ENCODE peak calls at places on chromosomes 3 and 15, in ten cellular contexts. R is AG09309, N is H1, O is GM20000, Z is ascending aorta, L is AG04450, E is astrocyte of the spinal cord, W is breast epithelium, D is right atrium auricular region, Q is IMR-90. B is an unnamed sample.

GRCh38 chr15:72786946-72787345 is 3.4 kb upstream of the ADPGK start:
- DNase-seq in R (no peak), N (no peak), O (no peak), Z (no peak), L (no peak), E (no peak), W (no peak), D (no peak), Q (no peak), B (no peak)

GRCh38 chr15:76190070-76190564 is 121.2 kb downstream of the ETFA start:
- DNase-seq in R (no peak), N (no peak), O (no peak), Z (no peak), L (no peak), E (no peak), W (no peak), D (no peak), Q (no peak), B (no peak)

GRCh38 chr3:117788499-117788898 is 1078.9 kb downstream of the TUSC7 start:
- DNase-seq in R (no peak), N (peak; percentile 47), O (no peak), Z (no peak), L (no peak), E (no peak), W (no peak), D (no peak), Q (no peak), B (no peak)

GRCh38 chr3:194306109-194306686 is 44.9 kb downstream of the CPN2 start:
- DNase-seq in R (no peak), N (no peak), O (no peak), Z (no peak), L (no peak), E (no peak), W (no peak), D (no peak), Q (no peak), B (peak; percentile 31)

GRCh38 chr3:47405820-47406761 is 25.3 kb downstream of the PTPN23 start:
- DNase-seq in R (no peak), N (no peak), O (no peak), Z (no peak), L (no peak), E (no peak), W (no peak), D (no peak), Q (no peak), B (no peak)

GRCh38 chr15:99096894-99097426 is 7.9 kb upstream of the SYNM start:
- DNase-seq in R (no peak), N (no peak), O (no peak), Z (no peak), L (no peak), E (no peak), W (no peak), D (peak; percentile 48), Q (no peak), B (peak; percentile 1)

GRCh38 chr3:197224034-197224444 is 74.4 kb downstream of the DLG1 start:
- DNase-seq in R (peak; percentile 13), N (no peak), O (peak; percentile 33), Z (no peak), L (peak; percentile 30), E (peak; percentile 66), W (no peak), D (no peak), Q (peak; percentile 67), B (no peak)

GRCh38 chr3:31534036-31534435 is 1.3 kb downstream of the STT3B start:
- DNase-seq in R (no peak), N (no peak), O (no peak), Z (no peak), L (no peak), E (no peak), W (no peak), D (no peak), Q (peak; percentile 17), B (no peak)

GRCh38 chr3:27487383-27487782 is 3.2 kb upstream of the SLC4A7 start:
- DNase-seq in R (no peak), N (no peak), O (no peak), Z (no peak), L (no peak), E (no peak), W (no peak), D (no peak), Q (peak; percentile 59), B (no peak)

GRCh38 chr3:34305266-34305665 is 506.8 kb downstream of the PDCD6IP start:
- DNase-seq in R (no peak), N (no peak), O (no peak), Z (no peak), L (no peak), E (no peak), W (no peak), D (no peak), Q (no peak), B (no peak)

GRCh38 chr3:127668906-127669305 is 3.8 kb upstream of the ABTB1 start:
- DNase-seq in R (no peak), N (no peak), O (no peak), Z (no peak), L (no peak), E (no peak), W (no peak), D (no peak), Q (no peak), B (no peak)

GRCh38 chr3:127665586-127665985 is 7.2 kb upstream of the ABTB1 start:
- DNase-seq in R (peak; percentile 5), N (no peak), O (no peak), Z (no peak), L (no peak), E (no peak), W (no peak), D (no peak), Q (no peak), B (no peak)

GRCh38 chr3:127666684-127667083 is 6.1 kb upstream of the ABTB1 start:
- DNase-seq in R (no peak), N (no peak), O (no peak), Z (no peak), L (no peak), E (no peak), W (no peak), D (no peak), Q (no peak), B (no peak)

GRCh38 chr3:127669541-127670228 is 3.1 kb upstream of the ABTB1 start:
- DNase-seq in R (no peak), N (no peak), O (no peak), Z (no peak), L (no peak), E (no peak), W (no peak), D (no peak), Q (no peak), B (peak; percentile 12)

GRCh38 chr3:127667119-127667681 is 5.6 kb upstream of the ABTB1 start:
- DNase-seq in R (no peak), N (no peak), O (no peak), Z (no peak), L (no peak), E (no peak), W (no peak), D (no peak), Q (no peak), B (no peak)
- TF ChIP-seq CTCF in R (no peak), N (no peak), O (no peak), Z (no peak), L (no peak), E (no peak), W (no peak), D (no peak), Q (no peak), B (no peak)

DNA sequence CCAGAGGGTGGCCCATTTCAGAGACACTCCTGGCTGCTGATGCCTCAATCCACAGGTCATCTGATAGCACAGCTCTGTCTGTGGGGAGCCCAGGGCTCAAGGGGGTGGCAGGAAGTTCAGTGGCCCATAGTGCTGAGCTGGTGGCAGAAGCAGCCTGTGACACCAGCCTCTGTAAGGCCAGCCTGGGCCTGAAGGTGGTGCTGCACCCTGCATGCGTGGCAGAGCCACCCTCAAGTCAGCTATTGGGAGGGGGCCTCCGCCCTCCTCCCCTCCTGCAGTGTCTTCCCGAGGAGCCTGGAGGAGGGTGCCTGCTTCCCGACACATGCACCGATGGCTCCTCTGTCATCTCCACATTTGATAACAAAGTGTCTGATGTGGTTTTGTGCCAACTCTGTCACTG is 3.0 kb downstream of the PLA1A start:
- DNase-seq in R (no peak), N (peak; percentile 69), O (peak; percentile 67), Z (no peak), L (no peak), E (no peak), W (no peak), D (no peak), Q (no peak), B (no peak)
- TF ChIP-seq CTCF in R (peak; percentile 39), N (peak; percentile 68), O (peak; percentile 86), Z (peak; percentile 8), L (peak; percentile 19), E (peak; percentile 32), W (no peak), D (peak; percentile 72), Q (peak; percentile 29), B (no peak)

GRCh38 chr15:62756995-62757360 is 285.6 kb upstream of the TPM1 start:
- DNase-seq in R (no peak), N (no peak), O (no peak), Z (no peak), L (no peak), E (no peak), W (no peak), D (no peak), Q (no peak), B (no peak)
- TF ChIP-seq CTCF in R (no peak), N (no peak), O (no peak), Z (no peak), L (no peak), E (no peak), W (no peak), D (no peak), Q (no peak), B (no peak)

GRCh38 chr15:83657549-83657948 is 3.6 kb downstream of the ADAMTSL3 start:
- DNase-seq in R (no peak), N (peak; percentile 63), O (no peak), Z (no peak), L (no peak), E (no peak), W (no peak), D (no peak), Q (no peak), B (no peak)
- TF ChIP-seq CTCF in R (no peak), N (peak; percentile 80), O (no peak), Z (no peak), L (peak; percentile 13), E (no peak), W (no peak), D (peak; percentile 47), Q (no peak), B (no peak)

B was measured in natural killer cell.